ENCODE peak calls at places on chromosomes 16 and 17, in ten cellular contexts. Y, E, Q, I, H, D, O, V, M and N are unnamed samples.

GRCh38 chr17:7242717-7243576 is 698 bp upstream of the GABARAP start:
- DNase-seq in E (peak), Q (peak), D (peak), O (peak), M (peak), Y (peak), H (peak), V (peak), I (peak), N (peak)

GRCh38 chr17:12457493-12457892 is 208.2 kb upstream of the MYOCD start:
- DNase-seq in Y (no peak), H (no peak), Q (no peak), I (no peak), D (no peak), V (no peak), O (no peak), M (no peak), E (no peak), N (no peak)

GRCh38 chr17:41635121-41636097 is 11.0 kb upstream of the KRT17 start:
- DNase-seq in M (no peak), Q (no peak), H (no peak), O (peak), D (no peak), Y (no peak), I (no peak), E (peak), V (no peak), N (no peak)

GRCh38 chr17:80028030-80028429 is 7.6 kb downstream of the TBC1D16 start:
- DNase-seq in Q (no peak), H (no peak), Y (peak), E (no peak), I (no peak), O (no peak), D (no peak), V (no peak), M (no peak), N (no peak)

GRCh38 chr17:29570521-29570920 is 2.0 kb downstream of the TP53I13 start:
- DNase-seq in O (no peak), Y (peak), Q (no peak), I (no peak), M (no peak), H (no peak), D (no peak), E (no peak), V (no peak), N (no peak)

GRCh38 chr17:14471052-14471451 is 170.2 kb downstream of the HS3ST3B1 start:
- DNase-seq in M (no peak), V (peak), H (peak), E (peak), D (peak), O (no peak), I (no peak), Q (no peak), Y (no peak), N (no peak)

GRCh38 chr17:40071720-40072480 is 9.1 kb downstream of the THRA start:
- DNase-seq in H (peak), V (no peak), Y (peak), Q (no peak), D (no peak), I (no peak), M (no peak), O (no peak), E (peak), N (peak)

GRCh38 chr17:81867123-81867951 is 3.8 kb downstream of the ARHGDIA start:
- DNase-seq in H (peak), M (no peak), E (no peak), O (peak), D (no peak), V (no peak), Y (peak), Q (no peak), I (peak), N (no peak)

GRCh38 chr16:67541391-67542263 is 13.0 kb downstream of the RIPOR1 start:
- DNase-seq in I (no peak), E (no peak), V (peak), Q (no peak), H (no peak), Y (no peak), D (no peak), O (peak), M (no peak), N (peak)

GRCh38 chr16:70476272-70477020 is 22.1 kb downstream of the FCSK start:
- DNase-seq in V (peak), Y (no peak), I (peak), H (peak), D (peak), Q (no peak), E (no peak), O (peak), M (no peak), N (no peak)

GRCh38 chr16:3022208-3022696 is 1.5 kb downstream of the HCFC1R1 start:
- DNase-seq in O (peak), Y (peak), M (peak), I (peak), V (peak), E (peak), Q (peak), D (peak), H (peak), N (peak)

GRCh38 chr16:84042879-84043485 is 387 bp upstream of the SLC38A8 start:
- DNase-seq in M (no peak), V (no peak), Q (no peak), H (peak), Y (peak), D (no peak), E (no peak), I (no peak), O (peak), N (peak)

GRCh38 chr16:24482681-24483202 is 56.6 kb upstream of the RBBP6 start:
- DNase-seq in H (peak), O (peak), Y (no peak), E (no peak), Q (no peak), V (no peak), D (no peak), M (no peak), I (no peak), N (no peak)

GRCh38 chr17:44830359-44831269 is 527 bp upstream of the GJC1 start:
- DNase-seq in Y (no peak), M (no peak), O (peak), Q (no peak), E (peak), H (peak), V (peak), D (no peak), I (peak), N (no peak)

GRCh38 chr17:57396515-57396921 is 140.2 kb downstream of the MSI2 start:
- DNase-seq in V (no peak), Q (peak), O (no peak), Y (no peak), D (no peak), M (no peak), I (no peak), E (no peak), H (peak), N (no peak)

GRCh38 chr16:85396879-85397871 is 215.9 kb upstream of the GSE1 start:
- DNase-seq in D (no peak), O (no peak), V (peak), M (no peak), E (no peak), H (peak), I (peak), Y (peak), Q (peak), N (peak)

GRCh38 chr17:52244689-52245088 is 86.2 kb upstream of the CA10 start:
- DNase-seq in D (no peak), V (no peak), H (no peak), O (no peak), E (no peak), M (no peak), Q (no peak), I (no peak), Y (no peak), N (no peak)

GRCh38 chr16:66984902-66985311 is 3.5 kb upstream of the CES4A start:
- DNase-seq in E (no peak), D (no peak), V (no peak), Y (no peak), I (peak), H (no peak), M (no peak), O (no peak), Q (no peak), N (no peak)

GRCh38 chr17:10149573-10150399 is 48.6 kb downstream of the GAS7 start:
- DNase-seq in I (peak), H (no peak), Y (no peak), Q (no peak), D (peak), V (peak), O (peak), M (no peak), E (peak), N (no peak)